ENCODE peak calls at places on chromosomes 3 and 15, in ten cellular contexts. Q, H, C, K, D, X, B, J, P and Y are unnamed samples.
A peak's percentile ranks its signal among the peaks of the same experiment; 100 is the strongest.

GRCh38 chr15:82056900-82057825 is 11.3 kb upstream of the MEX3B start:
- DNase-seq in Q (no peak), H (no peak), C (no peak), K (no peak), D (no peak), X (no peak), B (no peak), J (no peak), P (no peak), Y (no peak)

GRCh38 chr3:137687181-137687880 is 76.8 kb upstream of the SOX14 start:
- DNase-seq in Q (no peak), H (no peak), C (peak; percentile 38), K (no peak), D (no peak), X (no peak), B (no peak), J (no peak), P (no peak), Y (no peak)

GRCh38 chr3:193762657-193763056 is 169.6 kb downstream of the OPA1 start:
- DNase-seq in Q (no peak), H (no peak), C (no peak), K (no peak), D (no peak), X (no peak), B (no peak), J (no peak), P (no peak), Y (no peak)

GRCh38 chr3:181879926-181880325 is 168.2 kb downstream of the SOX2 start:
- DNase-seq in Q (no peak), H (no peak), C (no peak), K (no peak), D (no peak), X (no peak), B (no peak), J (no peak), P (no peak), Y (no peak)

GRCh38 chr15:57718309-57718708 is 11.8 kb downstream of the POLR2M start:
- DNase-seq in Q (no peak), H (no peak), C (no peak), K (no peak), D (no peak), X (no peak), B (no peak), J (no peak), P (peak; percentile 16), Y (no peak)

GRCh38 chr3:77414881-77415280 is 375.0 kb downstream of the ROBO2 start:
- DNase-seq in Q (no peak), H (peak; percentile 34), C (no peak), K (no peak), D (no peak), X (no peak), B (no peak), J (no peak), P (no peak), Y (no peak)

GRCh38 chr3:161559177-161559998 is 62.8 kb downstream of the OTOL1 start:
- DNase-seq in Q (no peak), H (no peak), C (no peak), K (peak; percentile 36), D (no peak), X (no peak), B (peak; percentile 77), J (no peak), P (peak; percentile 10), Y (no peak)

GRCh38 chr3:31166249-31166885 is 271.9 kb upstream of the GADL1 start:
- DNase-seq in Q (no peak), H (no peak), C (no peak), K (peak; percentile 95), D (no peak), X (no peak), B (peak; percentile 66), J (no peak), P (no peak), Y (no peak)

GRCh38 chr3:71303627-71304260 is 279.8 kb downstream of the FOXP1 start:
- DNase-seq in Q (no peak), H (no peak), C (no peak), K (peak; percentile 23), D (no peak), X (no peak), B (no peak), J (no peak), P (no peak), Y (no peak)

GRCh38 chr3:71302604-71303003 is 280.9 kb downstream of the FOXP1 start:
- DNase-seq in Q (no peak), H (no peak), C (no peak), K (no peak), D (no peak), X (no peak), B (no peak), J (no peak), P (no peak), Y (no peak)

GRCh38 chr3:71304261-71304646 is 279.3 kb downstream of the FOXP1 start:
- DNase-seq in Q (no peak), H (no peak), C (no peak), K (no peak), D (no peak), X (no peak), B (no peak), J (no peak), P (no peak), Y (no peak)

GRCh38 chr3:71305246-71306206 is 278.0 kb downstream of the FOXP1 start:
- DNase-seq in Q (peak; percentile 25), H (no peak), C (no peak), K (peak; percentile 66), D (peak; percentile 64), X (peak; percentile 14), B (peak; percentile 31), J (peak; percentile 31), P (peak; percentile 20), Y (no peak)

GRCh38 chr3:71304684-71305083 is 278.8 kb downstream of the FOXP1 start:
- DNase-seq in Q (peak; percentile 29), H (no peak), C (no peak), K (peak; percentile 84), D (no peak), X (no peak), B (peak; percentile 65), J (no peak), P (peak; percentile 43), Y (no peak)
- TF ChIP-seq CTCF in Q (peak; percentile 66), H (peak; percentile 35), C (peak; percentile 31), K (peak; percentile 65), D (peak; percentile 26), X (peak; percentile 44), B (peak; percentile 59), J (no peak), P (peak; percentile 16), Y (no peak)

GRCh38 chr3:38247366-38248035 is 18.1 kb upstream of the SLC22A13 start:
- DNase-seq in Q (no peak), H (peak; percentile 54), C (no peak), K (peak; percentile 93), D (no peak), X (no peak), B (peak; percentile 94), J (no peak), P (peak; percentile 21), Y (no peak)
- TF ChIP-seq CTCF in Q (peak; percentile 30), H (peak; percentile 39), C (peak; percentile 53), K (peak; percentile 52), D (no peak), X (no peak), B (peak; percentile 45), J (no peak), P (no peak), Y (no peak)

GRCh38 chr3:128603811-128604447 is 46.7 kb downstream of the RPN1 start:
- DNase-seq in Q (no peak), H (no peak), C (no peak), K (no peak), D (no peak), X (no peak), B (no peak), J (no peak), P (no peak), Y (no peak)

GRCh38 chr3:128603313-128603712 is 47.3 kb downstream of the RPN1 start:
- DNase-seq in Q (no peak), H (no peak), C (no peak), K (no peak), D (no peak), X (no peak), B (no peak), J (no peak), P (no peak), Y (no peak)

GRCh38 chr3:128609294-128609693 is 41.3 kb downstream of the RPN1 start:
- DNase-seq in Q (no peak), H (no peak), C (no peak), K (no peak), D (no peak), X (no peak), B (no peak), J (no peak), P (no peak), Y (no peak)

GRCh38 chr3:128607710-128608048 is 42.9 kb downstream of the RPN1 start:
- DNase-seq in Q (no peak), H (no peak), C (no peak), K (no peak), D (no peak), X (no peak), B (no peak), J (no peak), P (no peak), Y (no peak)

GRCh38 chr3:128605091-128606046 is 45.2 kb downstream of the RPN1 start:
- DNase-seq in Q (no peak), H (no peak), C (no peak), K (no peak), D (no peak), X (no peak), B (no peak), J (no peak), P (no peak), Y (no peak)
- TF ChIP-seq CTCF in Q (no peak), H (no peak), C (no peak), K (no peak), D (no peak), X (no peak), B (no peak), J (no peak), P (no peak), Y (no peak)

GRCh38 chr15:22922003-22922402 is 58.2 kb downstream of the CYFIP1 start:
- DNase-seq in Q (no peak), H (no peak), C (no peak), K (no peak), D (no peak), X (no peak), B (no peak), J (no peak), P (no peak), Y (no peak)

GRCh38 chr15:22927761-22928160 is 52.4 kb downstream of the CYFIP1 start:
- DNase-seq in Q (no peak), H (no peak), C (no peak), K (no peak), D (no peak), X (no peak), B (no peak), J (no peak), P (no peak), Y (no peak)

GRCh38 chr15:22930782-22931484 is 49.2 kb downstream of the CYFIP1 start:
- DNase-seq in Q (no peak), H (no peak), C (no peak), K (no peak), D (no peak), X (no peak), B (peak; percentile 73), J (no peak), P (peak; percentile 90), Y (no peak)

DNA sequence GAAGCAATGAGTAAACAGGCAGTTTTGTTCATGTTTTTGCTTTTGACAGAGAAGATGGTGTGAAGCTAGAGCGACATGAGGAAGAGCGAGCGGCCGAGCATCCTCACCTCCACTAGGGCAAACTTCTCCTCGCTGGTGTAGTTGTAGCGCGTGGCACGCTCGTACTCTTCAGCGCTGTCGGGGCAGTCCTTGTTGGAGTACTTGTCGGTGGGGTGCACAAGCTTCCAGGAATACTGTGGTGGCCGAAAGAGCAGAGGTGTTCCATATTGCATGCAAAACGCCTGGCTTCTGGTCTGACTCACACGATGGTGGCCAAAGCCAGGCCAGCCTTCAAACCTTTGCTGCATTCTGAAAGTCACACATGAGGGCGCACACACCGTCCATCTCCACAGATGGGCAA is 54.3 kb downstream of the CYFIP1 start:
- DNase-seq in Q (no peak), H (no peak), C (no peak), K (no peak), D (no peak), X (no peak), B (no peak), J (no peak), P (no peak), Y (no peak)
- TF ChIP-seq CTCF in Q (no peak), H (no peak), C (no peak), K (no peak), D (no peak), X (no peak), B (no peak), J (no peak), P (no peak), Y (no peak)